ENCODE peak calls at places on chromosomes 5 and 9, in six cellular contexts. R is head of caudate nucleus; S is HFF-Myc; L is posterior cingulate gyrus; E is GM18507; I is activated CD4-positive, CD25-positive, alpha-beta regulatory T cell treated with anti-CD3 and anti-CD28 coated beads, Interleukin-2, amount 50 U/mL, for 72 hours. P is an unnamed sample.
A peak's percentile ranks its signal among the peaks of the same experiment; 100 is the strongest.

GRCh38 chr9:107836300-107836699 is 346.7 kb upstream of the KLF4 start:
- DNase-seq in I (no peak), S (no peak), E (no peak), L (no peak), R (no peak), P (no peak)

GRCh38 chr9:88706193-88707112 is 171.5 kb downstream of the NXNL2 start:
- DNase-seq in I (no peak), S (no peak), R (no peak), E (no peak), L (no peak), P (no peak)

GRCh38 chr5:21711854-21712752 is 1141.0 kb downstream of the CDH12 start:
- DNase-seq in R (no peak), I (no peak), S (no peak), L (no peak), E (no peak), P (no peak)

GRCh38 chr5:148912714-148913398 is 86.4 kb downstream of the ADRB2 start:
- DNase-seq in S (peak; percentile 73), I (no peak), E (no peak), R (no peak), L (no peak), P (no peak)

GRCh38 chr5:178839319-178839704 is 20.4 kb upstream of the ZNF354B start:
- DNase-seq in S (no peak), R (peak; percentile 43), E (no peak), I (peak; percentile 50), L (peak; percentile 48), P (peak; percentile 74)

GRCh38 chr9:116142706-116143492 is 10.7 kb upstream of the PAPPA start:
- DNase-seq in S (no peak), E (no peak), R (no peak), I (no peak), L (no peak), P (no peak)

GRCh38 chr9:37769995-37770394 is 14.9 kb downstream of the EXOSC3 start:
- DNase-seq in R (no peak), E (no peak), L (no peak), S (no peak), I (no peak), P (no peak)

GRCh38 chr9:2234371-2234893 is 219.3 kb downstream of the SMARCA2 start:
- DNase-seq in E (no peak), S (no peak), L (no peak), R (no peak), I (no peak), P (no peak)

GRCh38 chr9:129868571-129869486 is 33.6 kb downstream of the USP20 start:
- DNase-seq in R (no peak), I (peak; percentile 82), E (no peak), S (no peak), L (no peak), P (no peak)

GRCh38 chr5:96788112-96788749 is 19.5 kb downstream of the ERAP1 start:
- DNase-seq in I (no peak), E (no peak), S (no peak), R (no peak), L (no peak), P (no peak)